ENCODE peak calls at places on chromosome 21, in four cellular contexts. R is CD8-positive, alpha-beta T cell; U is germinal center; Q is T-helper 17 cell. P is an unnamed sample.

GRCh38 chr21:26280715-26281310 is 110.2 kb upstream of the APP start:
- DNase-seq in R (no peak), U (no peak), Q (no peak), P (peak)

GRCh38 chr21:45819478-45820170 is 161.9 kb upstream of the COL6A1 start:
- DNase-seq in R (no peak), U (no peak), Q (no peak), P (no peak)

GRCh38 chr21:46057111-46057709 is 40.7 kb upstream of the COL6A2 start:
- DNase-seq in R (peak), U (no peak), Q (no peak), P (no peak)

GRCh38 chr21:45405819-45406762 is 1.1 kb downstream of the COL18A1 start:
- DNase-seq in R (no peak), U (no peak), Q (no peak), P (peak)

GRCh38 chr21:15625363-15625762 is 104.4 kb upstream of the USP25 start:
- DNase-seq in R (no peak), U (no peak), Q (no peak), P (peak)

GRCh38 chr21:44872568-44873355 is 728 bp downstream of the PTTG1IP start:
- DNase-seq in R (no peak), U (peak), Q (no peak), P (peak)

GRCh38 chr21:36179145-36179544 is 22.5 kb downstream of the DOP1B start:
- DNase-seq in R (no peak), U (no peak), Q (no peak), P (no peak)

GRCh38 chr21:45383615-45384201 is 21.3 kb upstream of the COL18A1 start:
- DNase-seq in R (no peak), U (no peak), Q (no peak), P (no peak)

GRCh38 chr21:31308584-31308983 is 35.5 kb downstream of the TIAM1 start:
- DNase-seq in R (no peak), U (no peak), Q (no peak), P (no peak)

GRCh38 chr21:21187579-21187978 is 189.4 kb downstream of the NCAM2 start:
- DNase-seq in R (no peak), U (no peak), Q (no peak), P (no peak)

GRCh38 chr21:44376606-44377005 is 23.2 kb downstream of the TRPM2 start:
- DNase-seq in R (no peak), U (no peak), Q (no peak), P (no peak)

GRCh38 chr21:42315296-42315891 is at the start of gene TFF3:
- DNase-seq in R (no peak), U (no peak), Q (no peak), P (peak)